ENCODE peak calls at places on chromosomes 6 and 20, in four cellular contexts. I is H9, D is mesenchymal stem cell, M is IMR-90. S is an unnamed sample.

GRCh38 chr6:31626952-31627351 is 6.4 kb downstream of the PRRC2A start:
- DNase-seq in M (no peak), I (no peak), D (no peak), S (no peak)

GRCh38 chr20:49186535-49187329 is 1.4 kb downstream of the STAU1 start:
- DNase-seq in M (peak; percentile 62), I (no peak), D (peak; percentile 83), S (peak; percentile 69)

GRCh38 chr6:48714286-48715049 is 603.5 kb upstream of the PTCHD4 start:
- DNase-seq in M (no peak), I (no peak), D (no peak), S (peak; percentile 3)

GRCh38 chr6:90168693-90169131 is 127.9 kb downstream of the BACH2 start:
- DNase-seq in I (no peak), D (peak; percentile 54), M (peak; percentile 79), S (no peak)

GRCh38 chr6:89433637-89434499 is 916 bp downstream of the ANKRD6 start:
- DNase-seq in M (no peak), D (no peak), I (no peak), S (peak; percentile 86)

GRCh38 chr20:32458061-32458836 is 100.1 kb downstream of the ASXL1 start:
- DNase-seq in M (no peak), D (no peak), I (peak; percentile 46), S (no peak)

GRCh38 chr6:134714679-134715078 is 235.2 kb downstream of the ALDH8A1 start:
- DNase-seq in M (peak; percentile 35), D (peak; percentile 78), I (no peak), S (no peak)

GRCh38 chr6:146041282-146041681 is 12.4 kb downstream of the GRM1 start:
- DNase-seq in M (no peak), I (peak; percentile 67), D (peak; percentile 18), S (peak; percentile 82)

GRCh38 chr6:8852332-8852731 is 417.0 kb upstream of the SLC35B3 start:
- DNase-seq in M (no peak), D (no peak), I (no peak), S (no peak)

GRCh38 chr6:159852877-159853276 is 37.9 kb upstream of the MAS1 start:
- DNase-seq in I (no peak), D (no peak), M (no peak), S (no peak)

GRCh38 chr20:36817496-36817895 is 43.9 kb upstream of the DSN1 start:
- DNase-seq in I (no peak), M (no peak), D (no peak), S (no peak)

GRCh38 chr6:155248021-155249001 is 15.5 kb upstream of the CLDN20 start:
- DNase-seq in M (peak; percentile 77), D (peak; percentile 62), I (peak; percentile 66), S (peak; percentile 70)

GRCh38 chr6:73566954-73567591 is 46.2 kb upstream of the EEF1A1 start:
- DNase-seq in D (peak; percentile 66), I (no peak), M (peak; percentile 35), S (peak; percentile 43)

GRCh38 chr6:57317060-57317943 is at the start of gene PRIM2:
- DNase-seq in M (peak; percentile 76), D (peak; percentile 84), I (peak; percentile 89), S (peak; percentile 94)

GRCh38 chr6:122798099-122798641 is 9.1 kb downstream of the SMPDL3A start:
- DNase-seq in D (peak; percentile 71), M (peak; percentile 84), I (no peak), S (no peak)

GRCh38 chr6:113428702-113429101 is 428.4 kb upstream of the MARCKS start:
- DNase-seq in D (peak; percentile 32), I (no peak), M (peak; percentile 45), S (no peak)

GRCh38 chr20:62352402-62353288 is 14.5 kb downstream of the LAMA5 start:
- DNase-seq in I (no peak), M (no peak), D (no peak), S (no peak)

DNA sequence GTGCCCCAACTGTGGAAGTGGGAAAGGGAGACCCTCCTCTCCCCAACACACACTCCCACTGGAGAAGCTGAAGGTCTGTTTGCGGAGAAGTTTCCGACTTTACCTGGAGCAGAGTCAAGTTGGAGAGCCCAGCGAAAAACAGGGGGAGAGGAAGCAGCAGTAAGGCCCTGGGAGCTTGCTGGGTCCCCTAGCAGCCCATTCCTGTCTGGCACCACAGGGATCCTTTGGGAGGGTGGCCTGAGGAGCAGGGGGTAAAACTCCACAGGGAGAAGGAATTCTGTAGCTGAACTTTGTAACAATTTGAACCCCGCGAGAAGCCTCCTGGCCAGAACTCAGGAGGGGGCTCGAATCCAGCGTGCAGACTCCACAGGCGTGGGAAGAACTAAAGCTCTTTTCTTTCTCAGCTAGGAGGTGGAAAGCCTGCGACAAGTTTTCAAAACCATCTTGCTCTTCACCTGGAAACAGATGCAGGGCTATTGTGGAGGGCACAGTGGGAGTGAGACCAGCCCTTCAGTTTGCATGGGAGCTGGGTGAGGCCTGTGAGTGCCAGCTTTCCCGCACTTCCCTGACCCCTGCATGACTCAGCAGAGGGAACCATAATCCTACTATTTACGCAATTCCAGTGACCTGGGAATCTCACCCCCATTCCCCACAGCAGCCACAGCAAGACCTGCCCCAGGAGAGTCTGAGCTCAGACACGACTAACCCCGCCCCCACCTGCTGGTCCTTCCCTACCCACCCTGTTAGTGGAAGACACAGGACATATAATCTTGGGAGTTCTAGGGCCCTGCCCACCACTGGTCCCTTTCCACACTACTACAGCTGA is 25.8 kb downstream of the SERPINB9 start:
- DNase-seq in M (peak; percentile 57), I (no peak), D (peak; percentile 76), S (peak; percentile 65)
- H4K8ac ChIP-seq in M (no peak overlapping the region), I (no peak overlapping the region), D (peak overlapping the region; percentile 85), S (no peak overlapping the region)

GRCh38 chr6:44806656-44807055 is 419.1 kb downstream of the CDC5L start:
- DNase-seq in D (no peak), I (no peak), M (no peak), S (no peak)

GRCh38 chr6:44801188-44801587 is 413.7 kb downstream of the CDC5L start:
- DNase-seq in M (no peak), D (no peak), I (no peak), S (no peak)

GRCh38 chr6:44805239-44805849 is 417.8 kb downstream of the CDC5L start:
- DNase-seq in I (no peak), M (peak; percentile 83), D (no peak), S (no peak)

GRCh38 chr6:44804016-44804415 is 416.5 kb downstream of the CDC5L start:
- DNase-seq in M (no peak), D (no peak), I (no peak), S (no peak)

DNA sequence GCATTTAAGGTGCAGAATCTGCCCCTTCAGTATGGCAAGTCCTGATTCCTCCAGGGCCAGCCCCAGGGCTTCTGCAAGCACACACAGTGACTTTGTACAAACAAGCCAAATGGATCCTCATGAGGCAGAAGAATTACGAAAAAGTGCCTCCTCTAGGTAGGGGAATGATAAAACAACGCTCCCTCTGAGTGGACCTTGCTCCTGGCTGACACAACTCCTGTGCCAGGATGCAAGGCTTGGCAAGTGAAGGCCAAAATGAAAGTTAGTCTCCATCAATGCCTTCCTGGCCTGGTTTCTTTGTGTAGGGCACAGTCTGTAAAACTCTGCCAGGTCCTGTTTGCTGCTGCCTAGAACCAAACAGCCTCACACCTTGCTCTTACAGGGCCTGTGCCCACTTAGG is 417.0 kb downstream of the CDC5L start:
- DNase-seq in I (no peak), M (no peak), D (no peak), S (no peak)
- H2BK15ac ChIP-seq in I (no peak overlapping the region), M (no peak overlapping the region), D (no peak overlapping the region), S (no peak overlapping the region)

DNA sequence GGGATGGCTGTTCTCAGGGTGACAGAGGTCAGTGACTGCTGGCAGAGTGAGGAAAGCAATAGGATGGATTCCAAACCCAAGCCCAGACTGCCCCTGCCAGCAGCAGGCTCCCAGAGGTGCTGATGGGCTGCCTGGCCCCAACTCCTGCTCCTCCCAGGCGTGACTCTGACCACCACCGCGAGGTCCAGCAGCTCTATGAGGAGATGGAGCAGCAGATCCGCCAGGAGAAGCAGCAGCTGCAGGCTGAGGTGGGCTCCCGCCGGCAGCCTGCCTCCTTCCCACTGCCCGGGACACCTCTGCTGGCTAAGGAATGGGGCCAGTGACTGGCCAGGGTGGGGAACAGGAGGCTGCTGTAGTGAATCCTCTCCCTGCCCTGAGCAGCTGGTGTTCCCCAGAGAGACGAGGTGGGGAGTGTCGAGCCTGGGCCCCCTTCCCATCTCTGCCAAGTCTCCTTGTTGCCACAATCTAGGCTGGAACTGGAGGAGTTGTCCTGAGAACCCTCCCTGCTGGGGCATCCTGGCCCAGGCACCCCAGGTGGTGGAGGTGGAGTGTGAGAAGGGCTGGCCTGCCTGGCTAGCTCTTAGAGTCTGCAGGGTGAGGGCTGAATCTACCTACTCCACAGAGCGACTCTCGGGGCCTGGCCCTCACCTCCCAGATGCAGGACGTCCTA is 20.4 kb downstream of the RAB44 start:
- DNase-seq in I (no peak), D (no peak), M (no peak), S (no peak)
- H4K8ac ChIP-seq in I (no peak overlapping the region), D (no peak overlapping the region), M (no peak overlapping the region), S (no peak overlapping the region)

GRCh38 chr20:57522380-57522973 is 2.5 kb downstream of the CTCFL start:
- DNase-seq in I (no peak), M (no peak), D (no peak), S (no peak)

GRCh38 chr20:57525328-57526053 is 551 bp upstream of the CTCFL start:
- DNase-seq in M (no peak), D (no peak), I (no peak), S (no peak)

GRCh38 chr20:57526067-57526884 is 1.3 kb upstream of the CTCFL start:
- DNase-seq in M (no peak), I (peak; percentile 63), D (no peak), S (peak; percentile 68)

GRCh38 chr20:57523782-57524181 is 1.2 kb downstream of the CTCFL start:
- DNase-seq in M (no peak), I (no peak), D (no peak), S (no peak)

GRCh38 chr20:57524511-57525176 is at the start of gene CTCFL:
- DNase-seq in M (no peak), D (no peak), I (peak; percentile 76), S (no peak)
- H2BK15ac ChIP-seq in M (no peak within 1 kb of the TSS), D (no peak within 1 kb of the TSS), I (no peak within 1 kb of the TSS), S (no peak within 1 kb of the TSS)

GRCh38 chr20:24318569-24319352 is 150.7 kb upstream of the SYNDIG1 start:
- DNase-seq in I (no peak), M (no peak), D (no peak), S (peak; percentile 20)
- H4K8ac ChIP-seq in I (no peak overlapping the region), M (no peak overlapping the region), D (no peak overlapping the region), S (no peak overlapping the region)